ENCODE peak calls at places on chromosome 13, in six cellular contexts. A is Caco-2, F is PC-3, S is pancreas, P is OCI-LY7, Y is neural progenitor cell. Z is an unnamed sample.

GRCh38 chr13:109979186-109979585 is 192.8 kb upstream of the IRS2 start:
- DNase-seq in S (no peak), P (no peak), Y (no peak), F (peak; percentile 54), A (no peak), Z (no peak)

GRCh38 chr13:98738213-98738612 is 14.3 kb downstream of the SLC15A1 start:
- DNase-seq in S (no peak), P (no peak), A (no peak), F (no peak), Y (no peak), Z (no peak)

GRCh38 chr13:23578411-23579071 is 8.3 kb downstream of the TNFRSF19 start:
- DNase-seq in P (peak; percentile 63), Y (peak; percentile 82), S (peak; percentile 95), F (peak; percentile 72), A (peak; percentile 90), Z (peak; percentile 69)

GRCh38 chr13:78589206-78589605 is 14.1 kb downstream of the POU4F1 start:
- DNase-seq in A (peak; percentile 64), S (no peak), F (peak; percentile 48), P (peak; percentile 29), Y (peak; percentile 90), Z (peak; percentile 35)

GRCh38 chr13:50222569-50223332 is 207.5 kb downstream of the KCNRG start:
- DNase-seq in Y (no peak), F (peak; percentile 66), A (no peak), S (peak; percentile 71), P (no peak), Z (peak; percentile 90)

GRCh38 chr13:40539954-40540706 is 126.3 kb downstream of the FOXO1 start:
- DNase-seq in A (peak; percentile 69), P (no peak), F (peak; percentile 84), Y (peak; percentile 21), S (no peak), Z (peak; percentile 82)

GRCh38 chr13:113634279-113635047 is 23.5 kb downstream of the ATP4B start:
- DNase-seq in F (no peak), Y (no peak), P (no peak), A (no peak), S (no peak), Z (no peak)

GRCh38 chr13:26132756-26133155 is 80.9 kb upstream of the SHISA2 start:
- DNase-seq in Y (peak; percentile 10), A (no peak), S (no peak), P (no peak), F (peak; percentile 29), Z (peak; percentile 22)

DNA sequence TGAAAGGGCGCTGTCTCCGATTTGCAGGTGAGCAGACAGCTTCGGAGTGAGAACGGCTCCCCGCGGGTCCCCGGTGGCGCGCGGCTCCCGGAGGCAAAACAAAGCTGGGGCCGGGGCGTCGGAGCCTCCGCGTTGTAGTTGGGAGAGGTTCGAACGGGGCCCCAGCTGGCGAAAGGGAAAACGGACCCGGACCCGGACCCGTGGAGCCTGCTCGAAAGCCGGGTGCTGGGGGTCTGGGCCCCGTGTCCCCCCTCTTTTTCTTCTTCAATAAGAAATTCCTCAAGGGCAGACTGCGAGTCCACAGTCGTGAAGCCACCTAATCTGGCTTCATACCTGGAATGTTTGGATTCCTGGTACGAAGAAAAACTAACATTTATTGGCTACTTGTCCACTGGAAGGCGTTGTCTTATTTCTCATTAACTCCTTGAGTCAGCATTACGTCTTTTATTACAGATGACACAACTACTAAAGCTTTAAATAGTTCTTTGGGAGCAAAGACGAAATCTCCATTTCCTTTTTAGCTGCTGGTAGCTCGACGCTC is 627 bp upstream of the MTIF3 start:
- DNase-seq in Y (peak; percentile 58), P (peak; percentile 28), A (peak; percentile 63), F (peak; percentile 81), S (peak; percentile 78), Z (peak; percentile 66)
- H3K4me3 ChIP-seq in Y (peak overlapping the region; percentile 98), P (peak overlapping the region; percentile 78), A (peak overlapping the region; percentile 71), F (peak overlapping the region; percentile 93), S (peak overlapping the region; percentile 74), Z (peak overlapping the region; percentile 97)

GRCh38 chr13:73286177-73286576 is 227.4 kb downstream of the KLF5 start:
- DNase-seq in A (no peak), F (no peak), P (no peak), Y (no peak), S (no peak), Z (no peak)
- TF ChIP-seq CTCF in A (no peak), F (no peak), P (peak; percentile 39), Y (peak; percentile 30), S (no peak), Z (no peak)

DNA sequence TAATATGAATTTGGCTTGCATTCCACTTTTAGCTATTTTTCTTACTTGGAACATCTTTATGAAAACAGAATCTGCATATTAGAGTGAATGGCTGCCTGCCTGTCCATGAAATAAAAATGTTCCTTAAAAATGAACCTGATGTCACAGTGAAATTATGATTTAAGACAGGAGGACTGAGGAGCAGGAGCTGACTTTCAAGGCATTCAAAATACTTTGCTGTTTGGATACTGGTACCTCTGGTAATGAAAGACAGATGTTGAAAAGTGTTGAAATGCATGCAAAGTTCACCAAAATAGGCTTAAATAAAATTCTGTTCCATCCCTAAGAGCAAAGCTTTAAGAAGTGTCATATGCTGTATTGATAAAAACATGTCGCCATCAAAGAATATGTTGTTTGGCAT is 1.7 kb downstream of the ARHGEF7 start:
- DNase-seq in A (no peak), P (no peak), S (no peak), F (no peak), Y (no peak), Z (peak; percentile 77)
- H3K4me3 ChIP-seq in A (no peak overlapping the region), P (no peak overlapping the region), S (no peak overlapping the region), F (no peak overlapping the region), Y (peak overlapping the region; percentile 76), Z (no peak overlapping the region)

DNA sequence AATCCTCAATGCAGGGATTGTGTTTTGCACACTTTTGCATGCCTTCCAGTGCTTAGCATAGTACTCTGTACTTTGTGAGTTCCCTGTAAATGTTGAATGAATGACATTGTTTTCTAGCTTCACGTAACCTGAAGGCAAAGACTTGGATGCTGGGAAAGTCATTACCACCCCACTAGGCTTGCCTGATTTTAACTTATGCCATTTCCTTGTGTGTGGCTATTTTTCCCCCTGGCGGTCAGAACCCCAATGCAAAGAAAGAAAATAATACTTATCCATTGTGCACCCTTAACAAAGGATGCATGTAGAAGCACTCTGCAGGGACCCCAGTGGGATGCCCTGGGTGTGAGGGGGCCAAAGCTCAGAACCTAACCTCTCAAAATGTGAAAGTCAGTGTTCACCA is 1.2 kb upstream of the ENOX1 start:
- DNase-seq in A (peak; percentile 58), S (no peak), F (peak; percentile 63), Y (peak; percentile 42), P (peak; percentile 11), Z (peak; percentile 21)
- TF ChIP-seq CTCF in A (peak; percentile 74), S (no peak), F (peak; percentile 67), Y (peak; percentile 32), P (peak; percentile 53), Z (peak; percentile 22)